ENCODE peak calls at places on chromosomes 11 and 22, in four cellular contexts. B is mammary epithelial cell; V is OCI-LY7; T is CD8-positive, alpha-beta memory T cell. D is an unnamed sample.

GRCh38 chr11:3231851-3232744 is at the start of gene MRGPRE:
- DNase-seq in B (peak; percentile 8), V (no peak), T (no peak), D (peak; percentile 9)

GRCh38 chr22:47597041-47597440 is 834.6 kb downstream of the TBC1D22A start:
- DNase-seq in B (no peak), V (no peak), T (no peak), D (no peak)

GRCh38 chr11:67248653-67249052 is 17.6 kb upstream of the GRK2 start:
- DNase-seq in B (peak; percentile 86), V (no peak), T (no peak), D (no peak)

GRCh38 chr11:14589421-14589820 is 54.2 kb upstream of the PDE3B start:
- DNase-seq in B (no peak), V (no peak), T (no peak), D (no peak)

GRCh38 chr22:49882519-49883293 is 29.1 kb downstream of the ZBED4 start:
- DNase-seq in B (no peak), V (no peak), T (no peak), D (no peak)

GRCh38 chr11:72971211-72971610 is 157.0 kb downstream of the ATG16L2 start:
- DNase-seq in B (no peak), V (no peak), T (no peak), D (no peak)

GRCh38 chr11:34332524-34332923 is 25.3 kb downstream of the ABTB2 start:
- DNase-seq in B (no peak), V (no peak), T (no peak), D (no peak)

GRCh38 chr11:17864478-17864941 is 129.9 kb downstream of the KCNC1 start:
- DNase-seq in B (peak; percentile 23), V (peak; percentile 35), T (no peak), D (no peak)

GRCh38 chr11:72771507-72771906 is 19.3 kb upstream of the ARAP1 start:
- DNase-seq in B (no peak), V (no peak), T (no peak), D (no peak)

GRCh38 chr11:58586998-58587397 is 8.1 kb downstream of the ZFP91 start:
- DNase-seq in B (no peak), V (no peak), T (no peak), D (no peak)

GRCh38 chr11:72239296-72239848 is 4.6 kb downstream of the PHOX2A start:
- DNase-seq in B (no peak), V (no peak), T (no peak), D (no peak)

GRCh38 chr11:118791961-118792578 is 1.1 kb upstream of the DDX6 start:
- DNase-seq in B (no peak), V (peak; percentile 65), T (peak; percentile 20), D (peak; percentile 56)

GRCh38 chr11:130145975-130146776 is 13.4 kb upstream of the ST14 start:
- DNase-seq in B (peak; percentile 99), V (no peak), T (no peak), D (no peak)

GRCh38 chr11:67632175-67632981 is 2.6 kb upstream of the NUDT8 start:
- DNase-seq in B (no peak), V (no peak), T (no peak), D (no peak)

GRCh38 chr11:78921517-78921916 is 346.9 kb upstream of the NARS2 start:
- DNase-seq in B (no peak), V (no peak), T (no peak), D (peak; percentile 24)

GRCh38 chr22:19464546-19464945 is 14.4 kb downstream of the UFD1 start:
- DNase-seq in B (no peak), V (no peak), T (no peak), D (no peak)

GRCh38 chr11:1531961-1532586 is 40.0 kb downstream of the DUSP8 start:
- DNase-seq in B (peak; percentile 79), V (no peak), T (no peak), D (no peak)

GRCh38 chr11:60798631-60799030 is 13.5 kb downstream of the MS4A10 start:
- DNase-seq in B (no peak), V (no peak), T (no peak), D (no peak)

DNA sequence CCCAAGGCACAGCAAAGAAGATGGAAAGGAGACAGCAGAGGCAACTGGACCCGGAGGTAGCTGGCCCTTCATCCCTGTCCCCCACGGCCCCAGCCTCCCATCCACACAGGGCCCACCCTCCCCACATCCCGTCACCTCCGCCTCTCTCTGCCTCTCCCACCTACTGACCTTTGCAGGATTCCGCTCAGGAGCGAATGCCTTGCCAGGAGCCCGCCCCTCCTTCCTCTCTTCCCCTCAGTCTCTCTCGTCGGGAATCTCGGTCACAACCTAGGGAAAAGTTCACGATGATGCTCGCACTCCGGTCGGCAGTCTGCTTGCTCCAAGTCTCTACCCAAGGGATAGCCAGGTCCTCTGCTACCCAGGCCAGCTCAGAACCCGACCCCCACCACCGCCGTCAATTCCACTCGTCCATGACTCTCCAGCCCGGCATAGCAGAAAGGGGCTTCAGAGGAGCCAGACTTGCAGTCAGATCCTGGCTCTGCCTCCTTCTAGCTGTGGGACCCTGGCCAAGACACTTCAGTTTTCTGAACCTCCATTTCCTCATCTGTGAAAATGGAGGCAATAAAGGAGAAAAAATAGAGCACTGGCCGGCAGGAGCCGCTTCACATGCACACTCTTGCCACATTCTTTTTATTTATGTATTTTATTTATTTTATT is 10.2 kb downstream of the AHNAK start:
- DNase-seq in B (no peak), V (no peak), T (no peak), D (no peak)
- H3K36me3 ChIP-seq in B (peaks cover 39% of the 10 kb centered on the region), V (no peaks in the 10 kb centered on the region), T (peaks cover 37% of the 10 kb centered on the region), D (no peaks in the 10 kb centered on the region)

DNA sequence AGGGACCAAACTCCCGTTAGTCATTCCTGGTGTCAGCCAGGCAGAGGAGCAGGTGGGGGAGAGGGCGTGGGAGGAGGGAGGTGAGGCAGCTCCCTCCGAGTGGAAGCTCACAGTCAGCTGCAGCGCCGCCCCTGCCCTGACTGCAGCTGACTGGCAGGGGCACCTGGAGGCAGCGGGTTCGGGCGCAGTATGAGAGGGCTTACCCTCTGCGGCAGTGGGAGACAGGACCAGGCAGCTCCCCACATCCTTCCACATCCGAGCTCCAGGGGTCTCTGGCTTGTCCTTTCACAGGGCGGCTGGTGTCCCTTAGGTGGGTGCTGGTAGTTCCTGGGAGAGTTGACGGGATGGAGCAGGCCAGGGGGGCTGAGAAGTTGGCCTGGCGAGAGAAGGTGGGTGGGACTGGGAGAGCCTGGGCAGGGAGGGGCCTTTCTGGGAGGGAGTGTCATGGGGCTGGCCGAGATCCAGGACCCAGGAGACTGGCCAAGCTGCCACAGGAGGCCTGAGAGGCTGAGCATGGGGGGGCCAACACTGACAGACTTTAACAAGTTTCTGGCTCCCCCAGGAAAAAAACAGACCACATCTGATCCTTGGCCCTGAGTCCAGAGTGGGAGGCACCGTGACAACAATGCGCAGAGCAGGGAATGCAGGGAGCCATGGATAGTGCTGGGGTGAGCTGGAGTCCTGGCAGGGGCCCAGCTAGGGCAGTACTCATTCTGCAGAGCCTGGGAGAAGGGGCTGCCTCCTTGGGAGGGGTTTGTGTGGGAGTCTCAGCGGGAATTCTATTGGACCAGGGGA is 4.9 kb downstream of the ADORA2A start:
- DNase-seq in B (peak; percentile 44), V (peak; percentile 72), T (no peak), D (no peak)
- H3K27ac ChIP-seq in B (no peak overlapping the region), V (peak overlapping the region; percentile 99), T (peak overlapping the region; percentile 10), D (peak overlapping the region; percentile 95)

GRCh38 chr22:24095816-24096215 is 84.7 kb downstream of the CABIN1 start:
- DNase-seq in B (no peak), V (no peak), T (no peak), D (no peak)
- H3K36me3 ChIP-seq in B (peaks cover 15% of the 10 kb centered on the region), V (peaks cover 67% of the 10 kb centered on the region), T (peaks cover 23% of the 10 kb centered on the region), D (peaks cover 89% of the 10 kb centered on the region)

GRCh38 chr11:11446562-11446961 is 93.5 kb upstream of the CSNK2A3 start:
- DNase-seq in B (no peak), V (no peak), T (no peak), D (no peak)
- H3K27ac ChIP-seq in B (no peak overlapping the region), V (no peak overlapping the region), T (no peak overlapping the region), D (no peak overlapping the region)

GRCh38 chr11:46630237-46630636 is 12.9 kb downstream of the ATG13 start:
- DNase-seq in B (no peak), V (no peak), T (no peak), D (no peak)
- H3K36me3 ChIP-seq in B (peaks cover 4% of the 10 kb centered on the region), V (peaks cover 48% of the 10 kb centered on the region), T (peaks cover 24% of the 10 kb centered on the region), D (peaks cover 57% of the 10 kb centered on the region)

GRCh38 chr11:74134661-74135515 is 35.9 kb downstream of the C2CD3 start:
- DNase-seq in B (peak; percentile 94), V (no peak), T (no peak), D (no peak)
- H3K27ac ChIP-seq in B (peak overlapping the region; percentile 31), V (no peak overlapping the region), T (no peak overlapping the region), D (no peak overlapping the region)

DNA sequence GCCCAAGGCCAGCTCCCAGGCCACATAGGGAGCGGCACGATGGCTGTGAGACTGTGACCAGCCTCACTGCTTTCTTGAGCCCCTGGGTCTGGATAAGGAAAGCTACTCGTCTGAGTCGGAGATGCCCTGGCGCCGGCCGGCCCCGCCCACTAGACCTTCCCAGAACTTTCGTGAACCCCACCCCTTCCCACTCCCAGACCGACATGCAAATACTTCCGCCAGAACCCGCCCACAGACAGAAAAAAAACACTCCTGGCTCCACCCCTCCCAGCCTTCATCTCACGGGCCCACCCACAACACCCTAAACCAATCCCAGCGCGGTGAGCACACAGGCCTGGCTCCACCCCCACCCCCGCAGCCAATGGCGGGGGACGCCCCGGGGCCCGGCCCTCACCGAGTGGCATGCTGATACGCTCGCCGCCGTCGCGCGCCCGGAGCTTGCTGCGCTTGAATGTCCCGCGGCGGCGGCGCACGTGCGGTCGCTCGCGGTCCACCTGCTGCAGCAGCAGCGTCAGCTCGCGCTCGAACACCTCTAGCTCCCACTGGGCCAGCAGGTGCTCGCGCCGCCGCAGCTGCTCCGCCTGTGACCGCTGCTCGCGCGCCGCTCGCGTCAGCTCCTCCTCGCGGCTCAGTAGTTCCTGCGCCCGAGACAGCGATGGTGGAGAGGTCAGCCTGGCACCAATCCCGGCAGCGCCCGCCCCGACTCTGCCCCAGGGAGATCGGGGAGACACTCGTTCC is 7.0 kb downstream of the MAP3K11 start:
- DNase-seq in B (peak; percentile 43), V (peak; percentile 21), T (no peak), D (peak; percentile 34)
- H3K36me3 ChIP-seq in B (peaks cover 14% of the 10 kb centered on the region), V (peaks cover 55% of the 10 kb centered on the region), T (peaks cover 14% of the 10 kb centered on the region), D (peaks cover 80% of the 10 kb centered on the region)

DNA sequence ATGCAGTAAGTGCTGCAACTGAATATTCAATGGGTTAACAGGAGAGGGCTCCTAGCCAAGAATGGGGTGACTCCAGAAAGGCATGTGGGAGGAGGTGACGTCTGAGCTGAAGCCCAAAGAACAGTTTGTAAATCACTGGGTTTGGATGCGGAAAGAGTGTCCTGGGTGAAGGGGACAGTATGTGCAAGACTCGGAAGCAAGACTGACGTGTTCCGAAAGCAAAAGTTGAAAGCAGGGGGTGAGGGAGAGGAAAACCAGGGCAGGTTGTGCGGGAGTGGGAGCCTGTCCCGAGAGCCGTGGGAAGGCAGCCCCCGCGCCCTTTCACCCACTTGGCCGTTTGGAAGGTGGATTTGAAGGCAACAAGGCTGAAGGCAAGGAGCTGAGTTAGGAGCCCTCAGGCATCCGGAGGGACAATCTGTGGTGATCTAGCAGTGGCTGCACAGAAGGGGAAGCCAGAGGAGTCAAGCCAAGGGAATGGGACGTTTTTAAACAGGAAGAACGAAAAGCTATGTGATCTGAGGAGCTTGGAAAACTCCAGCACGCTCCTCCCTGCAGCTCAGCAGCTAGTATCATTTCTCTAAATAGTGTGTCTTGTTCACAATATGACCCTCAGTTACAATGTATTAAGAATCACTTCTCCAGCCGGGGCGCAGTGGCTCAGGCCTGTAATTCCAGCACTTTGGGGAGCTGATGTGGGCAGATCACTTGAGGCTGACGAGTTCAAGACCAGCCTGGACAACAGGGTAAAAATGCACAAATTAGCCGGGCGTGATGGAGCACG is 7.7 kb downstream of the SLC25A18 start:
- DNase-seq in B (peak; percentile 53), V (no peak), T (no peak), D (no peak)
- H3K27ac ChIP-seq in B (peak overlapping the region; percentile 42), V (no peak overlapping the region), T (no peak overlapping the region), D (no peak overlapping the region)